ENCODE peak calls at places on chromosomes 5 and 9, in five cellular contexts. One of them, this sample, is unnamed.

GRCh38 chr5:178298283-178298807 is 65.7 kb upstream of the PHYKPL start:
- DNase-seq in GM06990: no peak
- DNase-seq in nucleus accumbens: no peak
- DNase-seq in prostate gland: no peak
- DNase-seq in dermis microvascular lymphatic vessel endothelial cell: no peak
- DNase-seq in this sample: no peak

GRCh38 chr9:16436545-16436944 is 433.9 kb downstream of the BNC2 start:
- DNase-seq in dermis microvascular lymphatic vessel endothelial cell: no peak
- DNase-seq in GM06990: no peak
- DNase-seq in prostate gland: no peak
- DNase-seq in nucleus accumbens: no peak
- DNase-seq in this sample: no peak

GRCh38 chr5:160287378-160288051 is 24.8 kb downstream of the CCNJL start:
- DNase-seq in prostate gland: peak
- DNase-seq in nucleus accumbens: peak
- DNase-seq in GM06990: no peak
- DNase-seq in dermis microvascular lymphatic vessel endothelial cell: peak
- DNase-seq in this sample: no peak

GRCh38 chr5:65199988-65200668 is 281.6 kb downstream of the ADAMTS6 start:
- DNase-seq in nucleus accumbens: no peak
- DNase-seq in GM06990: no peak
- DNase-seq in dermis microvascular lymphatic vessel endothelial cell: peak
- DNase-seq in prostate gland: no peak
- DNase-seq in this sample: no peak

GRCh38 chr5:35476046-35476445 is 141.6 kb upstream of the SPEF2 start:
- DNase-seq in prostate gland: no peak
- DNase-seq in dermis microvascular lymphatic vessel endothelial cell: no peak
- DNase-seq in GM06990: no peak
- DNase-seq in nucleus accumbens: no peak
- DNase-seq in this sample: no peak

GRCh38 chr5:43315262-43315661 is 2.0 kb upstream of the HMGCS1 start:
- DNase-seq in dermis microvascular lymphatic vessel endothelial cell: no peak
- DNase-seq in nucleus accumbens: no peak
- DNase-seq in prostate gland: no peak
- DNase-seq in GM06990: no peak
- DNase-seq in this sample: no peak

GRCh38 chr5:169667896-169668674 is 31.0 kb downstream of the DOCK2 start:
- DNase-seq in GM06990: no peak
- DNase-seq in dermis microvascular lymphatic vessel endothelial cell: peak
- DNase-seq in nucleus accumbens: no peak
- DNase-seq in prostate gland: no peak
- DNase-seq in this sample: no peak

GRCh38 chr9:91349115-91349555 is 12.6 kb downstream of the AUH start:
- DNase-seq in nucleus accumbens: no peak
- DNase-seq in dermis microvascular lymphatic vessel endothelial cell: no peak
- DNase-seq in prostate gland: no peak
- DNase-seq in GM06990: no peak
- DNase-seq in this sample: peak

GRCh38 chr5:146448783-146449519 is 1.8 kb downstream of the TCERG1 start:
- DNase-seq in prostate gland: no peak
- DNase-seq in dermis microvascular lymphatic vessel endothelial cell: no peak
- DNase-seq in nucleus accumbens: no peak
- DNase-seq in GM06990: no peak
- DNase-seq in this sample: no peak

GRCh38 chr5:138753794-138754698 is 821 bp downstream of the CTNNA1 start:
- DNase-seq in GM06990: peak
- DNase-seq in prostate gland: peak
- DNase-seq in nucleus accumbens: peak
- DNase-seq in dermis microvascular lymphatic vessel endothelial cell: peak
- DNase-seq in this sample: no peak

GRCh38 chr5:87411586-87412416 is 929 bp downstream of the CCNH start:
- DNase-seq in prostate gland: peak
- DNase-seq in nucleus accumbens: peak
- DNase-seq in dermis microvascular lymphatic vessel endothelial cell: peak
- DNase-seq in GM06990: no peak
- DNase-seq in this sample: no peak

GRCh38 chr9:131738293-131738692 is 1.6 kb downstream of the RAPGEF1 start:
- DNase-seq in dermis microvascular lymphatic vessel endothelial cell: peak
- DNase-seq in nucleus accumbens: no peak
- DNase-seq in prostate gland: no peak
- DNase-seq in GM06990: no peak
- DNase-seq in this sample: no peak

GRCh38 chr9:99778829-99779228 is 42.9 kb upstream of the NR4A3 start:
- DNase-seq in prostate gland: no peak
- DNase-seq in GM06990: no peak
- DNase-seq in dermis microvascular lymphatic vessel endothelial cell: no peak
- DNase-seq in nucleus accumbens: no peak
- DNase-seq in this sample: no peak

GRCh38 chr9:121233906-121234901 is 32.5 kb upstream of the RAB14 start:
- DNase-seq in prostate gland: no peak
- DNase-seq in GM06990: no peak
- DNase-seq in nucleus accumbens: no peak
- DNase-seq in dermis microvascular lymphatic vessel endothelial cell: peak
- DNase-seq in this sample: no peak

GRCh38 chr9:120212153-120212852 is 367.7 kb downstream of the CDK5RAP2 start:
- DNase-seq in GM06990: no peak
- DNase-seq in dermis microvascular lymphatic vessel endothelial cell: no peak
- DNase-seq in nucleus accumbens: no peak
- DNase-seq in prostate gland: no peak
- DNase-seq in this sample: peak

GRCh38 chr5:78923622-78923970 is 61.5 kb downstream of the ARSB start:
- DNase-seq in prostate gland: no peak
- DNase-seq in GM06990: no peak
- DNase-seq in dermis microvascular lymphatic vessel endothelial cell: no peak
- DNase-seq in nucleus accumbens: no peak
- DNase-seq in this sample: no peak

GRCh38 chr5:177327539-177328522 is 16.1 kb upstream of the MXD3 start:
- DNase-seq in dermis microvascular lymphatic vessel endothelial cell: peak
- DNase-seq in GM06990: no peak
- DNase-seq in nucleus accumbens: no peak
- DNase-seq in prostate gland: no peak
- DNase-seq in this sample: no peak

GRCh38 chr5:66724740-66725139 is 128.5 kb downstream of the MAST4 start:
- DNase-seq in dermis microvascular lymphatic vessel endothelial cell: no peak
- DNase-seq in nucleus accumbens: no peak
- DNase-seq in GM06990: no peak
- DNase-seq in prostate gland: no peak
- DNase-seq in this sample: no peak

GRCh38 chr9:98795970-98796363 is 388 bp downstream of the ANKS6 start:
- DNase-seq in prostate gland: no peak
- DNase-seq in nucleus accumbens: peak
- DNase-seq in dermis microvascular lymphatic vessel endothelial cell: peak
- DNase-seq in GM06990: peak
- DNase-seq in this sample: peak

GRCh38 chr9:117276444-117276843 is 138.4 kb downstream of the ASTN2 start:
- DNase-seq in dermis microvascular lymphatic vessel endothelial cell: no peak
- DNase-seq in prostate gland: no peak
- DNase-seq in nucleus accumbens: no peak
- DNase-seq in GM06990: no peak
- DNase-seq in this sample: no peak

GRCh38 chr5:6719896-6720560 is 6.8 kb downstream of the TENT4A start:
- DNase-seq in prostate gland: no peak
- DNase-seq in dermis microvascular lymphatic vessel endothelial cell: no peak
- DNase-seq in nucleus accumbens: no peak
- DNase-seq in GM06990: no peak
- DNase-seq in this sample: no peak

GRCh38 chr9:33795281-33795680 is at the start of gene PRSS3:
- DNase-seq in prostate gland: no peak
- DNase-seq in nucleus accumbens: no peak
- DNase-seq in GM06990: no peak
- DNase-seq in dermis microvascular lymphatic vessel endothelial cell: no peak
- DNase-seq in this sample: no peak

GRCh38 chr5:41637424-41637823 is 127.0 kb upstream of the PLCXD3 start:
- DNase-seq in dermis microvascular lymphatic vessel endothelial cell: no peak
- DNase-seq in GM06990: no peak
- DNase-seq in prostate gland: no peak
- DNase-seq in nucleus accumbens: no peak
- DNase-seq in this sample: peak

GRCh38 chr9:124251605-124252366 is 6.0 kb upstream of the NEK6 start:
- DNase-seq in GM06990: no peak
- DNase-seq in prostate gland: no peak
- DNase-seq in dermis microvascular lymphatic vessel endothelial cell: peak
- DNase-seq in nucleus accumbens: no peak
- DNase-seq in this sample: no peak

GRCh38 chr9:109440797-109441287 is 57.3 kb downstream of the PTPN3 start:
- DNase-seq in dermis microvascular lymphatic vessel endothelial cell: peak
- DNase-seq in nucleus accumbens: peak
- DNase-seq in GM06990: peak
- DNase-seq in prostate gland: peak
- DNase-seq in this sample: peak

GRCh38 chr9:120477534-120478001 is 102.4 kb downstream of the CDK5RAP2 start:
- DNase-seq in nucleus accumbens: peak
- DNase-seq in prostate gland: peak
- DNase-seq in dermis microvascular lymphatic vessel endothelial cell: peak
- DNase-seq in GM06990: no peak
- DNase-seq in this sample: peak

GRCh38 chr9:120434532-120434931 is 145.4 kb downstream of the CDK5RAP2 start:
- DNase-seq in nucleus accumbens: no peak
- DNase-seq in prostate gland: no peak
- DNase-seq in dermis microvascular lymphatic vessel endothelial cell: no peak
- DNase-seq in GM06990: no peak
- DNase-seq in this sample: no peak

GRCh38 chr5:1763548-1763911 is 36.1 kb downstream of the MRPL36 start:
- DNase-seq in GM06990: no peak
- DNase-seq in dermis microvascular lymphatic vessel endothelial cell: peak
- DNase-seq in prostate gland: peak
- DNase-seq in nucleus accumbens: no peak
- DNase-seq in this sample: peak

GRCh38 chr5:124126504-124127240 is 614.7 kb downstream of the CSNK1G3 start:
- DNase-seq in prostate gland: no peak
- DNase-seq in dermis microvascular lymphatic vessel endothelial cell: no peak
- DNase-seq in nucleus accumbens: no peak
- DNase-seq in GM06990: no peak
- DNase-seq in this sample: no peak

GRCh38 chr5:181243020-181243520 is 636 bp downstream of the RACK1 start:
- DNase-seq in nucleus accumbens: no peak
- DNase-seq in dermis microvascular lymphatic vessel endothelial cell: peak
- DNase-seq in prostate gland: no peak
- DNase-seq in GM06990: no peak
- DNase-seq in this sample: no peak

GRCh38 chr5:116660929-116661328 is 86.3 kb upstream of the SEMA6A start:
- DNase-seq in GM06990: no peak
- DNase-seq in prostate gland: no peak
- DNase-seq in dermis microvascular lymphatic vessel endothelial cell: no peak
- DNase-seq in nucleus accumbens: no peak
- DNase-seq in this sample: no peak

GRCh38 chr9:16445141-16445920 is 425.1 kb downstream of the BNC2 start:
- DNase-seq in prostate gland: no peak
- DNase-seq in nucleus accumbens: no peak
- DNase-seq in GM06990: no peak
- DNase-seq in dermis microvascular lymphatic vessel endothelial cell: no peak
- DNase-seq in this sample: no peak